ENCODE peak calls at places on chromosomes 1 and 21, in four cellular contexts. K, H, U and E are unnamed samples.

GRCh38 chr1:60872690-60873089 is 209.7 kb upstream of the NFIA start:
- DNase-seq in K (no peak), H (no peak), U (no peak), E (no peak)

GRCh38 chr1:245751111-245751510 is 596.3 kb downstream of the KIF26B start:
- DNase-seq in K (no peak), H (peak), U (no peak), E (no peak)

GRCh38 chr21:25573409-25574206 is 33.7 kb downstream of the MRPL39 start:
- DNase-seq in K (no peak), H (peak), U (peak), E (peak)

GRCh38 chr21:20721151-20721550 is 277.1 kb upstream of the NCAM2 start:
- DNase-seq in K (no peak), H (no peak), U (no peak), E (no peak)

GRCh38 chr1:24384251-24385090 is 29.1 kb downstream of the STPG1 start:
- DNase-seq in K (no peak), H (peak), U (no peak), E (no peak)

GRCh38 chr1:79657916-79658662 is 651.6 kb upstream of the ADGRL4 start:
- DNase-seq in K (peak), H (no peak), U (no peak), E (no peak)

GRCh38 chr1:153441238-153441755 is 19.2 kb downstream of the S100A7 start:
- DNase-seq in K (no peak), H (no peak), U (no peak), E (no peak)

GRCh38 chr1:197302775-197303174 is 34.7 kb downstream of the CRB1 start:
- DNase-seq in K (no peak), H (peak), U (no peak), E (no peak)

GRCh38 chr21:16113052-16113715 is 383.4 kb downstream of the USP25 start:
- DNase-seq in K (no peak), H (peak), U (no peak), E (no peak)
- H3K27ac ChIP-seq in K (no peak), H (no peak), U (no peak), E (no peak)

GRCh38 chr1:172630060-172630818 is 28.7 kb upstream of the FASLG start:
- DNase-seq in K (no peak), H (peak), U (no peak), E (no peak)
- H3K4me2 ChIP-seq in K (no peak), H (peak), U (no peak), E (no peak)

GRCh38 chr1:211534545-211535291 is 42.8 kb upstream of the RD3 start:
- DNase-seq in K (no peak), H (no peak), U (no peak), E (no peak)
- TF ChIP-seq EZH2phosphoT487 in K (no peak), H (no peak), U (no peak), E (no peak)

DNA sequence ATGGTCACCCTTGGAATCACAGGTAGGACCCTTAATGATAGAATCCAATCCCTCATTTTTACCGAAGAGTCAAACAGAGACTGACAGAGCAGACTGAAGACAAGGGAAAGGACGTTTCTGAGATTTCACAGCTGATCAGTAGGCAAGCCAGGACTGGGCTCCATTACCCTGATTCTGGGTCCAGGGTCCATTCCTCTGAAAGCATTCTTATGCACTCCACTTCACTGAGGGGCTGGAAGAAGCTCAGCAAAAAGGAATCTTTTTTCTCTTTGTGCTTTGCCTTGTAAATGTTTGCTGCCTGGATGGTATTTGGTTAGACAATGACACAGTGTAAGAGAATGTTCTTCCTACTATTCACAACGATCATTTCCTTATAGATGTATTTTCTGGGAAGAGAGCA is 331.3 kb upstream of the PROX1 start:
- DNase-seq in K (no peak), H (no peak), U (no peak), E (no peak)
- H3K27ac ChIP-seq in K (no peak), H (no peak), U (no peak), E (no peak)